ENCODE peak calls at places on chromosome 6, in four cellular contexts. L is nephron progenitor cell, T is progenitor cell of endocrine pancreas, S is GM13977. O is an unnamed sample.

GRCh38 chr6:100346828-100347227 is 117.9 kb downstream of the SIM1 start:
- DNase-seq in T (no peak), L (no peak), S (no peak), O (no peak)

GRCh38 chr6:149484733-149485700 is at the start of gene ZC3H12D:
- DNase-seq in S (peak), T (no peak), L (no peak), O (no peak)

GRCh38 chr6:135084916-135085269 is 30.3 kb upstream of the HBS1L start:
- DNase-seq in L (no peak), S (no peak), T (no peak), O (no peak)

GRCh38 chr6:125793863-125794262 is 3.1 kb downstream of the NCOA7 start:
- DNase-seq in S (no peak), L (no peak), T (no peak), O (no peak)

GRCh38 chr6:14464049-14464448 is 346.5 kb downstream of the CD83 start:
- DNase-seq in T (no peak), S (no peak), L (no peak), O (no peak)

GRCh38 chr6:170376386-170377084 is 70.0 kb downstream of the FAM120B start:
- DNase-seq in S (no peak), L (no peak), T (no peak), O (no peak)

GRCh38 chr6:168288781-168289570 is 30.6 kb downstream of the DACT2 start:
- DNase-seq in L (no peak), S (no peak), T (no peak), O (no peak)

GRCh38 chr6:74519172-74519571 is 686.7 kb downstream of the COL12A1 start:
- DNase-seq in L (no peak), S (no peak), T (no peak), O (no peak)

GRCh38 chr6:91299544-91300491 is 712.9 kb upstream of the MAP3K7 start:
- DNase-seq in L (no peak), S (no peak), T (no peak), O (no peak)

GRCh38 chr6:74044417-74045096 is 348.6 kb downstream of the CD109 start:
- DNase-seq in S (no peak), T (no peak), L (no peak), O (no peak)

GRCh38 chr6:81451787-81452186 is 300.7 kb downstream of the TENT5A start:
- DNase-seq in L (no peak), S (peak), T (no peak), O (no peak)

GRCh38 chr6:158131926-158132325 is 36.1 kb downstream of the SERAC1 start:
- DNase-seq in T (no peak), S (peak), L (no peak), O (peak)

GRCh38 chr6:3379482-3380060 is 77.3 kb downstream of the SLC22A23 start:
- DNase-seq in L (no peak), T (no peak), S (no peak), O (no peak)

GRCh38 chr6:42532038-42532669 is 31.7 kb upstream of the UBR2 start:
- DNase-seq in L (peak), S (peak), T (no peak), O (peak)

GRCh38 chr6:118152524-118152923 is 245.5 kb downstream of the SLC35F1 start:
- DNase-seq in T (no peak), S (no peak), L (no peak), O (no peak)

GRCh38 chr6:127328043-127328442 is 15.4 kb downstream of the ECHDC1 start:
- DNase-seq in T (no peak), L (no peak), S (no peak), O (no peak)

GRCh38 chr6:155248021-155249001 is 15.5 kb upstream of the CLDN20 start:
- DNase-seq in L (peak), S (peak), T (no peak), O (peak)

GRCh38 chr6:48765352-48765961 is 654.5 kb upstream of the PTCHD4 start:
- DNase-seq in L (peak), S (peak), T (no peak), O (peak)

GRCh38 chr6:156634971-156635371 is 142.2 kb upstream of the ARID1B start:
- DNase-seq in L (no peak), S (no peak), T (no peak), O (no peak)

GRCh38 chr6:33668914-33669313 is 42.6 kb downstream of the UQCC2 start:
- DNase-seq in S (no peak), L (no peak), T (no peak), O (no peak)

GRCh38 chr6:99241905-99242534 is 107.5 kb downstream of the FAXC start:
- DNase-seq in S (peak), T (no peak), L (peak), O (peak)

GRCh38 chr6:151440930-151441329 is 11.0 kb downstream of the RMND1 start:
- DNase-seq in L (no peak), S (peak), T (no peak), O (no peak)

GRCh38 chr6:108565893-108566292 is 5.2 kb downstream of the FOXO3 start:
- DNase-seq in S (no peak), T (no peak), L (no peak), O (no peak)
- TF ChIP-seq CTCF in S (no peak), T (no peak), L (no peak), O (no peak)

DNA sequence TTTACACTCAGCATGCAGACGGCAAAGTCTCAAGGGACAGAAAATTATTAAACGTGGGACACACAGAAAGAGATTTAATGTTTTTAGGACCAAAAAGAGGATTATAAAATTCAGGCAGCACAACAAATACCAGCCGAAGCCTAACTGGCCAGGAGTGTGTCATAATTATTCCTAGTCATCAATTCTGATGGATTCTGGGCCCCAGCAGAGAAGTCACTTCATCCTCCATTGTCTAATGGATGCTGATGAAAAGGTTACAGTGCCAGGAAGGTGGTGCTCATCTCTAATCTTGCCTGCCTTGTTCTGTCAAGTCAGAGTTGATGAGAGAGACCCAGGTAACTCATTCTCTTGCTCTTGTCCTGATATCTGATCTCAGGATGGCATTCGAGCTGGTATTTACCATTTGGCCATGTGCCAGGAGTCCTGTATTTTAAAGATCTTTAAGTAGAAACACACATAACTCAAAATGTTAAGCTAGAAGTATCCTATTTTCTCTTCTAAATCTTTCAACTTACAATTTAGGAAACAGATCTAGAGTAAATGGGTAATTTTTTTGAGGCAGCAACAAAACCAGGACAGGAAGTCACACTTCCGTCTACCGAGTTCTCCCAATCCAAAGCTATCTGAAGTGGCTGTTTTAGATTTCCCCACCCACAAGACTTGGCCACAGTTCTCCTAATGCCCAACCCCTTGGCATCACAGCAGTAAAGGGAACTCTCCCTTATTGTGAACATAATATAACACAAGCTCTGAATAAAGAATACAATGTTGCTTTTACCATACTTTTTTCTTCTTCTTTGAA is 50.0 kb downstream of the ADAT2 start:
- DNase-seq in T (no peak), S (no peak), L (no peak), O (no peak)
- TF ChIP-seq CTCF in T (no peak), S (no peak), L (no peak), O (no peak)

GRCh38 chr6:7215140-7215539 is 97.9 kb downstream of the SSR1 start:
- DNase-seq in L (no peak), S (no peak), T (no peak), O (no peak)

GRCh38 chr6:7216941-7217621 is 95.9 kb downstream of the SSR1 start:
- DNase-seq in L (no peak), T (no peak), S (no peak), O (peak)

GRCh38 chr6:7215798-7216231 is 97.2 kb downstream of the SSR1 start:
- DNase-seq in L (no peak), T (no peak), S (no peak), O (no peak)

GRCh38 chr6:7219310-7219709 is 93.7 kb downstream of the SSR1 start:
- DNase-seq in S (no peak), T (no peak), L (no peak), O (no peak)

DNA sequence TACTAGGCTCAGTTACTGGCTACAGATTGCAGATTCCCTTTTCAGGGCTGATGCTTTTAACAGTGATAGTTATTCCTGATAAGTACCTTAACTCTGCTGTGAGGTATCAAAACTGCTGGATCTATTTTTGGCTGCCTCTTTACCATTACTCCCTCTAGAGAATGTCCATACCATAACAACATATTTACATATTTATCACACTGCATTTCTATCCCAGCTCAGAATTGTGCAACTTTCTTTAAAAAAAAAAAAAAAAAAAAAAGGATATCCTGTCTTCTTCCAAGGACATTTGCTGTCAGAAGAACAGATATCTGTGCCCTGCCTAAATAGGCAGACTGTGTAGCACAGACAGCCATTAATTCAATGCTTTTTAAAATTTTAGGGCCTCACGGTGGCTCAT is 94.4 kb downstream of the SSR1 start:
- DNase-seq in T (no peak), L (no peak), S (no peak), O (no peak)
- TF ChIP-seq CTCF in T (no peak), L (no peak), S (no peak), O (no peak)

GRCh38 chr6:34855463-34855862 is 32.4 kb downstream of the TAF11 start:
- DNase-seq in S (no peak), L (no peak), T (no peak), O (no peak)

GRCh38 chr6:34864007-34864406 is 23.8 kb downstream of the TAF11 start:
- DNase-seq in L (no peak), T (no peak), S (no peak), O (no peak)

GRCh38 chr6:34859951-34860350 is 27.9 kb downstream of the TAF11 start:
- DNase-seq in T (no peak), S (no peak), L (no peak), O (no peak)

GRCh38 chr6:34858681-34859080 is 29.2 kb downstream of the TAF11 start:
- DNase-seq in S (no peak), L (no peak), T (no peak), O (no peak)
- TF ChIP-seq CTCF in S (no peak), L (no peak), T (no peak), O (no peak)

DNA sequence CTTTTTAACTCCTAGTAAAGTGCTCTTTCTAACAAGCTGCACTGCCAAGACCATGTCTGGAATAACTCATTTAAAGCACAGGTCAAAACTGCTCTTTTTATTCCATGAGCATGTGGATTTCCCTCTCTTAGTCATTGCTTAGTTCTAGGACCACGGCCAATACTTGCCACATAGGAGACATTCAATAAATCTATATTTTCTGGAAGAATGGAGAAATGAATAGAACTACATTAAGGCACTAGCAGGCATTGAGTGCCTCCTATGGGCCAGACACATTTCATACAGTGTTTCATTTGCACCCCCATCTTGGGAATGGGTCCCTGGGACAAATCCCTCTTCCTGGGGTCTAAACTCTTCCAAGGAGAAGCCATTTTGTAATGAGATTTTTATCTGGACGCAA is 552.8 kb upstream of the CITED2 start:
- DNase-seq in T (no peak), L (no peak), S (peak), O (no peak)
- TF ChIP-seq CTCF in T (no peak), L (no peak), S (peak), O (no peak)

DNA sequence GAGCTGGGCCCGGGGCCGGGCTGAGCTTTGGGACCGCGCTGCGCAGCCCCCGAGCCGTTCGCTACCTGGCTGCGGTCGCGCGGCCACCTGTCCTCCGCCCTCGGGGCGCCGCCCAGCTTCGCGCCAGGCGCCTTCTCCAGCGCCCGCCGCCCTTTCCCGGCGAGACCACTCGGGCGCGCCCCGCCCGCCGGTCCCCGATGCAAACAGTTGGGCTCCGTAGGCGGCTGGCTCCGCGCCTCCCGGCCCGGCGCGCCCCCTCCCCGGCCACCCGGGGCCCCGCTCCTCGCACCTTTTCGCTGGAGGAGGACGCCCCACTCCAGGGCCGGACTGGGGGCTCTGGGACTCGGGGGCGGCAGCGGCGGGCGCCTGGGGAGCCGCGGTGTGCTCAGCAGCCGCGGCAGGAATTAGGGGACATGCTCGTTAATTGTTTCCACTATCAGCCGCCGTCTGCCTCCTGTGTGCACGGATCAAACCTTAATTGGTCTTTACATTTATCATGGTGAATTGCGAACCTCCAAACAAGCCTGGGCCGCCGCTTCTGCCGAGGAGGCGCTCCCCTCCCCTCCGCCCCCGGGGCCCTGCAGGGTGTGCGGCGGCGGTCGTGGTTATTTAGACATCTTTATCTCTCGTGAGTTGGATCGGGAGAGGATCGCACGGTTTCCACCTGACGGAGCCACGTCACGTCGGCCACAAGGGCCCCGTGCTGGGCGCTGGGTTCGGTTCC is 916 bp upstream of the CNR1 start:
- DNase-seq in S (peak), L (peak), T (peak), O (peak)
- TF ChIP-seq CTCF in S (no peak), L (no peak), T (no peak), O (no peak)

GRCh38 chr6:106085984-106086832 is at the start of gene PRDM1:
- DNase-seq in L (peak), T (peak), S (peak), O (peak)

GRCh38 chr6:106087548-106088325 is 1.6 kb downstream of the PRDM1 start:
- DNase-seq in T (no peak), S (no peak), L (no peak), O (no peak)

GRCh38 chr6:106092279-106092678 is 6.1 kb downstream of the PRDM1 start:
- DNase-seq in T (no peak), S (no peak), L (no peak), O (no peak)

GRCh38 chr6:106085687-106085983 is 501 bp upstream of the PRDM1 start:
- DNase-seq in T (no peak), L (no peak), S (no peak), O (no peak)

GRCh38 chr6:106089981-106090380 is 3.8 kb downstream of the PRDM1 start:
- DNase-seq in S (no peak), L (no peak), T (no peak), O (no peak)
- TF ChIP-seq CTCF in S (peak), L (no peak), T (no peak), O (no peak)